ENCODE peak calls at places on chromosomes 5 and 9, in seven cellular contexts. O is stimulated activated CD8-positive, alpha-beta memory T cell treated with anti-CD3 and anti-CD28 coated beads, Interleukin-2, amount 100 ng/mL, for 48 hours; V is activated CD8-positive, alpha-beta memory T cell treated with anti-CD3 and anti-CD28 coated beads, Interleukin-2, amount 50 U/mL, for 4 hours; U is HTR-8/SVneo; P is LNCaP clone FGC; M is fibroblast of lung; Q is aorta. W is an unnamed sample.

GRCh38 chr5:40022057-40022456 is 597.3 kb upstream of the DAB2 start:
- DNase-seq in O (no peak), V (no peak), U (no peak), P (no peak), M (no peak), Q (no peak), W (no peak)

GRCh38 chr9:129988607-129989361 is 54.2 kb downstream of the FNBP1 start:
- DNase-seq in O (no peak), V (no peak), U (no peak), P (no peak), M (no peak), Q (no peak), W (peak)

GRCh38 chr9:31259824-31260223 is 1124.6 kb upstream of the ACO1 start:
- DNase-seq in O (no peak), V (no peak), U (no peak), P (no peak), M (no peak), Q (no peak), W (peak)

GRCh38 chr9:130852801-130853200 is 17.7 kb downstream of the ABL1 start:
- DNase-seq in O (no peak), V (no peak), U (no peak), P (no peak), M (no peak), Q (no peak), W (no peak)

GRCh38 chr5:35237580-35238376 is 7.5 kb upstream of the PRLR start:
- DNase-seq in O (no peak), V (no peak), U (no peak), P (peak), M (no peak), Q (no peak), W (no peak)

GRCh38 chr5:39555788-39556187 is 131.0 kb upstream of the DAB2 start:
- DNase-seq in O (no peak), V (no peak), U (no peak), P (no peak), M (no peak), Q (peak), W (no peak)

GRCh38 chr5:179668404-179668803 is 12.4 kb downstream of the CBY3 start:
- DNase-seq in O (no peak), V (peak), U (no peak), P (no peak), M (peak), Q (no peak), W (peak)

GRCh38 chr5:65120371-65120967 is 351.7 kb downstream of the CWC27 start:
- DNase-seq in O (no peak), V (no peak), U (no peak), P (no peak), M (no peak), Q (no peak), W (no peak)

GRCh38 chr5:123371575-123372179 is 51.5 kb downstream of the CEP120 start:
- DNase-seq in O (peak), V (peak), U (no peak), P (no peak), M (peak), Q (peak), W (peak)

GRCh38 chr5:131538177-131538593 is 96.8 kb downstream of the RAPGEF6 start:
- DNase-seq in O (no peak), V (no peak), U (no peak), P (no peak), M (peak), Q (no peak), W (no peak)

GRCh38 chr5:81802625-81803024 is 51.7 kb upstream of the SSBP2 start:
- DNase-seq in O (no peak), V (no peak), U (no peak), P (no peak), M (no peak), Q (no peak), W (no peak)